ENCODE peak calls at places on chromosomes 4 and X, in five cellular contexts. R is prostate gland, N is H9, J is body of pancreas, Y is astrocyte. T is an unnamed sample. For H3K9me3 and H3K4me1, the result is how much of the 10 kb centered on the place peaks cover.

GRCh38 chr4:15513545-15513944 is 43.9 kb downstream of the CC2D2A start:
- DNase-seq in R (no peak), N (no peak), J (no peak), Y (no peak), T (no peak)

GRCh38 chr4:185018834-185019450 is 652 bp downstream of the HELT start:
- DNase-seq in R (no peak), N (peak), J (no peak), Y (no peak), T (no peak)

GRCh38 chrX:1357993-1358392 is 21.4 kb downstream of the IL3RA start:
- DNase-seq in R (no peak), N (no peak), J (no peak), Y (no peak), T (no peak)

GRCh38 chr4:64781737-64782326 is 372.6 kb upstream of the TECRL start:
- DNase-seq in R (no peak), N (no peak), J (no peak), Y (no peak), T (no peak)

GRCh38 chr4:79852305-79852730 is 220.7 kb downstream of the ANTXR2 start:
- DNase-seq in R (no peak), N (peak), J (no peak), Y (peak), T (no peak)

GRCh38 chrX:53441531-53442321 is 7.6 kb upstream of the HSD17B10 start:
- DNase-seq in R (peak), N (peak), J (peak), Y (peak), T (peak)

GRCh38 chrX:150200820-150201287 is 162.3 kb upstream of the MAMLD1 start:
- DNase-seq in R (no peak), N (no peak), J (peak), Y (peak), T (peak)

GRCh38 chr4:26821677-26822503 is 38.8 kb upstream of the STIM2 start:
- DNase-seq in R (no peak), N (no peak), J (no peak), Y (no peak), T (no peak)

GRCh38 chr4:7826176-7826908 is 113.3 kb downstream of the AFAP1 start:
- DNase-seq in R (no peak), N (peak), J (no peak), Y (no peak), T (no peak)

GRCh38 chr4:61505773-61506640 is 305.9 kb downstream of the ADGRL3 start:
- DNase-seq in R (no peak), N (no peak), J (no peak), Y (no peak), T (no peak)

GRCh38 chr4:135354876-135355275 is 1153.3 kb upstream of the PABPC4L start:
- DNase-seq in R (no peak), N (no peak), J (no peak), Y (peak), T (no peak)

GRCh38 chr4:16437836-16438235 is 211.6 kb upstream of the TAPT1 start:
- DNase-seq in R (no peak), N (no peak), J (no peak), Y (peak), T (no peak)

GRCh38 chrX:72470111-72470510 is 102.5 kb downstream of the HDAC8 start:
- DNase-seq in R (no peak), N (no peak), J (no peak), Y (no peak), T (no peak)

GRCh38 chr4:17544831-17545234 is 29.9 kb downstream of the CLRN2 start:
- DNase-seq in R (peak), N (no peak), J (no peak), Y (no peak), T (no peak)

GRCh38 chr4:17665346-17665745 is 50.9 kb downstream of the MED28 start:
- DNase-seq in R (no peak), N (no peak), J (no peak), Y (no peak), T (no peak)

DNA sequence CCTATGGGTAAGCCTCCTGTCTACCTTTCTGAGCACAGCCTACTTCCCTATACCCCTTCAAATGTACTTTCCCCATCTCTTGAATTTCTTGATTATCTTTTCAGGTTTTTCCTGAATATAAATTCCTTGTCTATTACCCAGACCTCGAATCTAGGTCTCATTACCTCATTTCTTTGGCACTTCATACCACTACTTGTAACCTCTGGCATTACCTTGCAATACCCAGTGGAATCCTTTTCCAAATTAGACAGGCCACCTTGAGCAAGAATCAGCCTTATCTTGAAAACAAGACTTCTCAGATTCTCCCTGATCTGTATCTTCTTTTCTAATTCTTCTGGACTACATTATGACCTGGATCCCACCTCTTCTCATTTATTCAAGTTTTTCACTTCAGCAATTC is 275.4 kb upstream of the HS3ST1 start:
- DNase-seq in R (no peak), N (no peak), J (no peak), Y (peak), T (no peak)
- H3K9me3 ChIP-seq in R (under half), N (under half), J (under half), Y (under half), T (under half)

GRCh38 chrX:154734101-154734781 is 16.6 kb downstream of the GAB3 start:
- DNase-seq in R (no peak), N (no peak), J (no peak), Y (peak), T (no peak)

GRCh38 chrX:154732421-154733071 is 18.3 kb downstream of the GAB3 start:
- DNase-seq in R (no peak), N (no peak), J (no peak), Y (peak), T (no peak)

GRCh38 chrX:154731203-154731602 is 19.7 kb downstream of the GAB3 start:
- DNase-seq in R (no peak), N (no peak), J (no peak), Y (no peak), T (no peak)

GRCh38 chrX:154731881-154732280 is 19.0 kb downstream of the GAB3 start:
- DNase-seq in R (no peak), N (no peak), J (no peak), Y (no peak), T (no peak)

DNA sequence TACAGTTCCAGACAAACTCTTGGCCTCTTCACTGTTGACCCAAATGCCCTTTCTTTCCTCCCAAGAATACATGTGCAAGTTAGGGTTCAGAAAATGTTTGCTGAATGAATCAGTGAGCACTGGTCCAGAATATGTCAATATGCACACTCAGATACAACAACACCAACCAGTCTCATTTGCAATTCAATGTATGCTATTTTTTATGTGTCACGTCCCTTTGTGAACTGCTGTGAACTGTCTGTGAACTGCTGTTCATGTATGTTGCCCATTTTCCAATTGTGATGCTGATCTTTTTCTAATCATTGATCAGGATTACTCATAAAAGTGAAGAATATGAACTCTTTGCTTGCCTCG is 17.8 kb downstream of the GAB3 start:
- DNase-seq in R (no peak), N (no peak), J (no peak), Y (no peak), T (no peak)
- H3K4me1 ChIP-seq in R (under half), N (under half), J (under half), Y (half or more), T (under half)

DNA sequence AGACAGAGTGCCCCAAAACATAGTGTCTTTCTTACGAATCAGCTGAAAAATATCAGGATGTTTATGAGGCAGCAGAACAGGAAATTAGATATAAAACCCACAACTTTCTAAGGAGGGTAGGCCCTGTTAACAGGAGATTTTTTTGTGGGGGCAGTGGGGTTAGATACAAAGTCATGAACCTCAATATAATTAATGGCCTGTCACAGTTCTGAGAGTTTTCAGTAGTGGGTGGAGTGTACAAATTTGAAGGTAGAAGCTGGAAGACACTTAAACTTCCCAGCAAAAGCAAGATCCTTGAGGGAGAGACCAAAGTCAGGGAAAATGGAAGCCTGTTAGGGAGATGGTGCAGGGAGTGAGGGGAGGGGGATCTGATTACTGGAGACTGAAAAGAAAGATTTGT is 17.4 kb downstream of the PAGE4 start:
- DNase-seq in R (no peak), N (no peak), J (no peak), Y (no peak), T (no peak)
- H3K9me3 ChIP-seq in R (under half), N (under half), J (under half), Y (under half), T (under half)

GRCh38 chr4:152992027-152992426 is 55.9 kb downstream of the FHDC1 start:
- DNase-seq in R (no peak), N (no peak), J (no peak), Y (no peak), T (peak)
- H3K4me1 ChIP-seq in R (under half), N (under half), J (under half), Y (under half), T (under half)

GRCh38 chrX:57251965-57252364 is 34.5 kb upstream of the FAAH2 start:
- DNase-seq in R (no peak), N (no peak), J (no peak), Y (no peak), T (no peak)
- H3K9me3 ChIP-seq in R (under half), N (under half), J (under half), Y (under half), T (under half)

T was measured in PC-9.